ENCODE peak calls at places on chromosome 12, in eight cellular contexts. One of them, this sample, is unnamed.

GRCh38 chr12:60489071-60489470 is 893.2 kb downstream of the SLC16A7 start:
- DNase-seq in lower lobe of right lung: no peak
- DNase-seq in stomach: no peak
- DNase-seq in transverse colon: no peak
- DNase-seq in tibial nerve: no peak
- DNase-seq in breast epithelium: no peak
- DNase-seq in GM12878: no peak
- DNase-seq in HFFc6: no peak
- DNase-seq in this sample: no peak

GRCh38 chr12:3147260-3147659 is 70.1 kb downstream of the TSPAN9 start:
- DNase-seq in lower lobe of right lung: no peak
- DNase-seq in stomach: no peak
- DNase-seq in transverse colon: no peak
- DNase-seq in tibial nerve: no peak
- DNase-seq in breast epithelium: no peak
- DNase-seq in GM12878: no peak
- DNase-seq in HFFc6: no peak
- DNase-seq in this sample: no peak

GRCh38 chr12:24470050-24470449 is 478.9 kb downstream of the BCAT1 start:
- DNase-seq in lower lobe of right lung: no peak
- DNase-seq in stomach: no peak
- DNase-seq in transverse colon: no peak
- DNase-seq in tibial nerve: no peak
- DNase-seq in breast epithelium: no peak
- DNase-seq in GM12878: no peak
- DNase-seq in HFFc6: no peak
- DNase-seq in this sample: no peak

GRCh38 chr12:100793182-100793581 is 1.4 kb upstream of the ANO4 start:
- DNase-seq in lower lobe of right lung: no peak
- DNase-seq in stomach: no peak
- DNase-seq in transverse colon: no peak
- DNase-seq in tibial nerve: no peak
- DNase-seq in breast epithelium: no peak
- DNase-seq in GM12878: no peak
- DNase-seq in HFFc6: peak
- DNase-seq in this sample: no peak

GRCh38 chr12:64625243-64626077 is 15.2 kb downstream of the RASSF3 start:
- DNase-seq in lower lobe of right lung: no peak
- DNase-seq in stomach: peak
- DNase-seq in transverse colon: peak
- DNase-seq in tibial nerve: no peak
- DNase-seq in breast epithelium: peak
- DNase-seq in GM12878: peak
- DNase-seq in HFFc6: peak
- DNase-seq in this sample: no peak

GRCh38 chr12:92784795-92785562 is 82.2 kb downstream of the PLEKHG7 start:
- DNase-seq in lower lobe of right lung: no peak
- DNase-seq in stomach: no peak
- DNase-seq in transverse colon: no peak
- DNase-seq in tibial nerve: no peak
- DNase-seq in breast epithelium: no peak
- DNase-seq in GM12878: peak
- DNase-seq in HFFc6: peak
- DNase-seq in this sample: no peak

GRCh38 chr12:57106021-57106708 is 5.0 kb downstream of the STAT6 start:
- DNase-seq in lower lobe of right lung: no peak
- DNase-seq in stomach: peak
- DNase-seq in transverse colon: no peak
- DNase-seq in tibial nerve: no peak
- DNase-seq in breast epithelium: no peak
- DNase-seq in GM12878: no peak
- DNase-seq in HFFc6: no peak
- DNase-seq in this sample: no peak

GRCh38 chr12:45669093-45669492 is 60.4 kb upstream of the ARID2 start:
- DNase-seq in lower lobe of right lung: no peak
- DNase-seq in stomach: no peak
- DNase-seq in transverse colon: no peak
- DNase-seq in tibial nerve: no peak
- DNase-seq in breast epithelium: no peak
- DNase-seq in GM12878: peak
- DNase-seq in HFFc6: no peak
- DNase-seq in this sample: no peak

GRCh38 chr12:59927041-59927440 is 331.2 kb downstream of the SLC16A7 start:
- DNase-seq in lower lobe of right lung: no peak
- DNase-seq in stomach: no peak
- DNase-seq in transverse colon: no peak
- DNase-seq in tibial nerve: no peak
- DNase-seq in breast epithelium: no peak
- DNase-seq in GM12878: no peak
- DNase-seq in HFFc6: no peak
- DNase-seq in this sample: no peak

GRCh38 chr12:14514154-14514842 is 53.4 kb downstream of the PLBD1 start:
- DNase-seq in lower lobe of right lung: no peak
- DNase-seq in stomach: peak
- DNase-seq in transverse colon: peak
- DNase-seq in tibial nerve: no peak
- DNase-seq in breast epithelium: peak
- DNase-seq in GM12878: no peak
- DNase-seq in HFFc6: peak
- DNase-seq in this sample: no peak

GRCh38 chr12:57175428-57176138 is 28.2 kb upstream of the LRP1-AS start:
- DNase-seq in lower lobe of right lung: peak
- DNase-seq in stomach: peak
- DNase-seq in transverse colon: peak
- DNase-seq in tibial nerve: peak
- DNase-seq in breast epithelium: peak
- DNase-seq in GM12878: no peak
- DNase-seq in HFFc6: peak
- DNase-seq in this sample: peak

GRCh38 chr12:63150255-63151060 is 543 bp downstream of the AVPR1A start:
- DNase-seq in lower lobe of right lung: peak
- DNase-seq in stomach: no peak
- DNase-seq in transverse colon: no peak
- DNase-seq in tibial nerve: no peak
- DNase-seq in breast epithelium: no peak
- DNase-seq in GM12878: no peak
- DNase-seq in HFFc6: no peak
- DNase-seq in this sample: peak

GRCh38 chr12:94150483-94151225 is 2.3 kb downstream of the PLXNC1 start:
- DNase-seq in lower lobe of right lung: no peak
- DNase-seq in stomach: peak
- DNase-seq in transverse colon: peak
- DNase-seq in tibial nerve: no peak
- DNase-seq in breast epithelium: no peak
- DNase-seq in GM12878: no peak
- DNase-seq in HFFc6: no peak
- DNase-seq in this sample: no peak

GRCh38 chr12:117853600-117853999 is 115.2 kb downstream of the KSR2 start:
- DNase-seq in lower lobe of right lung: no peak
- DNase-seq in stomach: peak
- DNase-seq in transverse colon: peak
- DNase-seq in tibial nerve: no peak
- DNase-seq in breast epithelium: no peak
- DNase-seq in GM12878: no peak
- DNase-seq in HFFc6: no peak
- DNase-seq in this sample: no peak

DNA sequence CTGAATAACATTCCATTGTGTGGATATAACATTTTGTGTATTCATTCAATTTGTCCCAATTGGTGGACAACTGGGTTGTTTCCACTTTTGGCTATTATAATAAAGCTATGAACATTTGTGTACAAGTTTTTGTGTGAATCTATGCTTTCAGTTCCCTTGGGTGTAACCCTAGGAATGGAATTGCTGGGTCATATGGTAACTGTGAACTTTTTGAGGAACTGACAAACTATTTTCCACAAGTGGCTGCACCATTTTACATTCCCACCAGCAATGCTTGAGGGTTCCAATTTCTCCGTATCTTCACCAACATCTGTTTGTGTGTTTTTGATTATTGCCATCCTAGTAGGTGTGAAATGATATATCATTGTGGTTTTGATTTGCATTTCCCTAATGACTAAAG is 13.0 kb downstream of the LPCAT3 start:
- DNase-seq in lower lobe of right lung: no peak
- DNase-seq in stomach: no peak
- DNase-seq in transverse colon: no peak
- DNase-seq in tibial nerve: no peak
- DNase-seq in breast epithelium: no peak
- DNase-seq in GM12878: no peak
- DNase-seq in HFFc6: no peak
- DNase-seq in this sample: no peak
- TF ChIP-seq CTCF in lower lobe of right lung: no peak
- TF ChIP-seq CTCF in stomach: no peak
- TF ChIP-seq CTCF in transverse colon: no peak
- TF ChIP-seq CTCF in tibial nerve: no peak
- TF ChIP-seq CTCF in breast epithelium: no peak
- TF ChIP-seq CTCF in GM12878: no peak
- TF ChIP-seq CTCF in HFFc6: no peak
- TF ChIP-seq CTCF in this sample: no peak

DNA sequence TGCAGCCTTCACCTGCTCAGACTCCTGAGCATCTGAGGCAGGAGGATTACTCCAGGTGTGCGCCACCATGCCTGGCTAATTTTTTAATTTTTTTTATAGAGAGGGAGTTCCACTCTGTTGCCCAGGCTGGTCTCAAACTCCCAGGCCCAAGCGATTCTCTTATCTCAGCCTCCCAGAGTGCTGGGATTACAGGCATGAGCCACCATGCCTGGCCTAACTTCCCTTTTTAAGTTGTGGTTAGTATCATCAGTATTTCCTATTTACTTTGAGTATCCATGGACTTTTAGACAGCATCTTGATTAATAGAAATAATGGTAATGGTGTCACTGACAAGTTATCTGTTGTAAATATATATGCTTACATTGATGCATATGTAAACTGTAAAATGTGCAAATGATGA is 116.9 kb downstream of the FGD4 start:
- DNase-seq in lower lobe of right lung: no peak
- DNase-seq in stomach: no peak
- DNase-seq in transverse colon: no peak
- DNase-seq in tibial nerve: no peak
- DNase-seq in breast epithelium: no peak
- DNase-seq in GM12878: no peak
- DNase-seq in HFFc6: no peak
- DNase-seq in this sample: no peak
- TF ChIP-seq CTCF in lower lobe of right lung: no peak
- TF ChIP-seq CTCF in stomach: no peak
- TF ChIP-seq CTCF in transverse colon: no peak
- TF ChIP-seq CTCF in tibial nerve: no peak
- TF ChIP-seq CTCF in breast epithelium: no peak
- TF ChIP-seq CTCF in GM12878: no peak
- TF ChIP-seq CTCF in HFFc6: no peak
- TF ChIP-seq CTCF in this sample: no peak

GRCh38 chr12:54141534-54142475 is 47.0 kb downstream of the SMUG1 start:
- DNase-seq in lower lobe of right lung: no peak
- DNase-seq in stomach: no peak
- DNase-seq in transverse colon: no peak
- DNase-seq in tibial nerve: peak
- DNase-seq in breast epithelium: no peak
- DNase-seq in GM12878: no peak
- DNase-seq in HFFc6: peak
- DNase-seq in this sample: no peak

GRCh38 chr12:54138219-54138618 is 50.6 kb downstream of the SMUG1 start:
- DNase-seq in lower lobe of right lung: no peak
- DNase-seq in stomach: no peak
- DNase-seq in transverse colon: no peak
- DNase-seq in tibial nerve: no peak
- DNase-seq in breast epithelium: no peak
- DNase-seq in GM12878: no peak
- DNase-seq in HFFc6: no peak
- DNase-seq in this sample: no peak

GRCh38 chr12:54140958-54141388 is 47.8 kb downstream of the SMUG1 start:
- DNase-seq in lower lobe of right lung: no peak
- DNase-seq in stomach: no peak
- DNase-seq in transverse colon: no peak
- DNase-seq in tibial nerve: no peak
- DNase-seq in breast epithelium: no peak
- DNase-seq in GM12878: no peak
- DNase-seq in HFFc6: no peak
- DNase-seq in this sample: no peak

GRCh38 chr12:54136844-54137580 is 51.8 kb downstream of the SMUG1 start:
- DNase-seq in lower lobe of right lung: no peak
- DNase-seq in stomach: no peak
- DNase-seq in transverse colon: no peak
- DNase-seq in tibial nerve: no peak
- DNase-seq in breast epithelium: no peak
- DNase-seq in GM12878: no peak
- DNase-seq in HFFc6: no peak
- DNase-seq in this sample: no peak

DNA sequence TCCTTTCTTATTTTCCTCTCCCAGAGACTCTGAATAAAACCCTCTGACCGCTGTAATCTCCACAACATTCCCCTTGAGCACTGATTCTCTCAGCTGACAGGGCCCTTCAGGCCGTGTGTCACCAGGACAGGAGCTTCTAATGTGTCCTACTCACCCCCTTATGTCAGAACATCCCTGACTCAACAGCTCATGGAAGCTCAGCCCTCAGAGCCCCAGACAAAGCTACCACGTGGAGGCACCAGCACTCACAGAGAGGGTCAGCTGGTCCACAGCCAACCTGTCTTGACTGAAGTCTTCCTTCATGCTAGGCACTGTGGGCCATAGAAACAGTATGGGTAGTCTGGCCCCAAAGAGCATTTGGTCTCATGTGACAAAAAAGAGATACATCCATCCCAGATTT is 49.8 kb downstream of the SMUG1 start:
- DNase-seq in lower lobe of right lung: no peak
- DNase-seq in stomach: no peak
- DNase-seq in transverse colon: no peak
- DNase-seq in tibial nerve: no peak
- DNase-seq in breast epithelium: no peak
- DNase-seq in GM12878: no peak
- DNase-seq in HFFc6: no peak
- DNase-seq in this sample: no peak
- TF ChIP-seq CTCF in lower lobe of right lung: no peak
- TF ChIP-seq CTCF in stomach: no peak
- TF ChIP-seq CTCF in transverse colon: no peak
- TF ChIP-seq CTCF in tibial nerve: no peak
- TF ChIP-seq CTCF in breast epithelium: no peak
- TF ChIP-seq CTCF in GM12878: no peak
- TF ChIP-seq CTCF in HFFc6: no peak
- TF ChIP-seq CTCF in this sample: no peak

GRCh38 chr12:128675576-128675975 is 148.2 kb downstream of the SLC15A4 start:
- DNase-seq in lower lobe of right lung: no peak
- DNase-seq in stomach: no peak
- DNase-seq in transverse colon: no peak
- DNase-seq in tibial nerve: no peak
- DNase-seq in breast epithelium: no peak
- DNase-seq in GM12878: no peak
- DNase-seq in HFFc6: no peak
- DNase-seq in this sample: no peak

GRCh38 chr12:128671528-128672042 is 152.2 kb downstream of the SLC15A4 start:
- DNase-seq in lower lobe of right lung: no peak
- DNase-seq in stomach: no peak
- DNase-seq in transverse colon: no peak
- DNase-seq in tibial nerve: no peak
- DNase-seq in breast epithelium: no peak
- DNase-seq in GM12878: no peak
- DNase-seq in HFFc6: no peak
- DNase-seq in this sample: no peak

DNA sequence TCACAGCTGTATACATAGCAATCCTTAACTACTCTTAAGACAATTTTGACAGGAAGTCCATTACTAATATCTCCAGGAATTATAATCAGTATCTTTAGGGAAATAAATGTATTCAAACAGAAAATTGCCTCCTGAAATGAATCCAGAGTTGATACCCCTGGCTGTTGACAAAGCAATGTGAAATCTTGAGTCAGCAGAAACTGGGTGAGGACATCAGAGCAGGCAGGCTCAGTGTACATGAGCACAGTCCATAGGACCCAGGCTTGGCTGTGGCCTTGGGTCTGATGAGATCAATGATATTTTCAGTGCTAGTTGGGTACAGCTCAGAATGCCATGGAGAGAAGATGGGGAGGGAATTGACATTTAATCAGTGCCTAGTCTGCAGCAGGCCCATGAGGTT is 151.3 kb downstream of the SLC15A4 start:
- DNase-seq in lower lobe of right lung: no peak
- DNase-seq in stomach: no peak
- DNase-seq in transverse colon: no peak
- DNase-seq in tibial nerve: no peak
- DNase-seq in breast epithelium: no peak
- DNase-seq in GM12878: no peak
- DNase-seq in HFFc6: no peak
- DNase-seq in this sample: no peak
- TF ChIP-seq CTCF in lower lobe of right lung: no peak
- TF ChIP-seq CTCF in stomach: no peak
- TF ChIP-seq CTCF in transverse colon: no peak
- TF ChIP-seq CTCF in tibial nerve: no peak
- TF ChIP-seq CTCF in breast epithelium: no peak
- TF ChIP-seq CTCF in GM12878: no peak
- TF ChIP-seq CTCF in HFFc6: no peak
- TF ChIP-seq CTCF in this sample: no peak